ENCODE peak calls at places on chromosomes 4 and X, in four cellular contexts. One of them, this sample, is unnamed.

GRCh38 chrX:73850124-73851013 is 287.4 kb downstream of the CHIC1 start:
- DNase-seq in fibroblast of mammary gland: peak
- DNase-seq in GM12865: peak
- DNase-seq in lung: peak
- DNase-seq in this sample: peak

GRCh38 chrX:8803326-8803725 is 2.1 kb upstream of the FAM9A start:
- DNase-seq in fibroblast of mammary gland: no peak
- DNase-seq in GM12865: no peak
- DNase-seq in lung: no peak
- DNase-seq in this sample: no peak

GRCh38 chr4:28373601-28374000 is 1513.0 kb downstream of the STIM2 start:
- DNase-seq in fibroblast of mammary gland: peak
- DNase-seq in GM12865: no peak
- DNase-seq in lung: no peak
- DNase-seq in this sample: no peak

GRCh38 chrX:125422986-125423385 is 103.3 kb downstream of the TEX13C start:
- DNase-seq in fibroblast of mammary gland: no peak
- DNase-seq in GM12865: no peak
- DNase-seq in lung: no peak
- DNase-seq in this sample: no peak

GRCh38 chr4:33149658-33150057 is 2429.5 kb downstream of the PCDH7 start:
- DNase-seq in fibroblast of mammary gland: no peak
- DNase-seq in GM12865: no peak
- DNase-seq in lung: no peak
- DNase-seq in this sample: no peak

GRCh38 chr4:53586121-53586816 is 5.0 kb downstream of the LNX1 start:
- DNase-seq in fibroblast of mammary gland: peak
- DNase-seq in GM12865: no peak
- DNase-seq in lung: no peak
- DNase-seq in this sample: no peak

GRCh38 chrX:153635788-153636668 is 11.0 kb upstream of the DUSP9 start:
- DNase-seq in fibroblast of mammary gland: peak
- DNase-seq in GM12865: peak
- DNase-seq in lung: no peak
- DNase-seq in this sample: peak

GRCh38 chr4:7651461-7651921 is 216.8 kb upstream of the PSAPL1 start:
- DNase-seq in fibroblast of mammary gland: peak
- DNase-seq in GM12865: no peak
- DNase-seq in lung: no peak
- DNase-seq in this sample: no peak

GRCh38 chr4:10576236-10576635 is 108.3 kb downstream of the CLNK start:
- DNase-seq in fibroblast of mammary gland: no peak
- DNase-seq in GM12865: no peak
- DNase-seq in lung: no peak
- DNase-seq in this sample: no peak

GRCh38 chr4:20272411-20272872 is 20.7 kb downstream of the SLIT2 start:
- DNase-seq in fibroblast of mammary gland: peak
- DNase-seq in GM12865: no peak
- DNase-seq in lung: no peak
- DNase-seq in this sample: no peak

GRCh38 chr4:1588306-1588705 is 95.8 kb downstream of the FAM53A start:
- DNase-seq in fibroblast of mammary gland: no peak
- DNase-seq in GM12865: no peak
- DNase-seq in lung: no peak
- DNase-seq in this sample: no peak

GRCh38 chrX:275967-276587 is 5.1 kb upstream of the PLCXD1 start:
- DNase-seq in fibroblast of mammary gland: peak
- DNase-seq in GM12865: no peak
- DNase-seq in lung: peak
- DNase-seq in this sample: peak

GRCh38 chrX:72107320-72107719 is 24.4 kb downstream of the RTL5 start:
- DNase-seq in fibroblast of mammary gland: peak
- DNase-seq in GM12865: no peak
- DNase-seq in lung: no peak
- DNase-seq in this sample: no peak

GRCh38 chrX:14095702-14096101 is 66.0 kb upstream of the GEMIN8 start:
- DNase-seq in fibroblast of mammary gland: peak
- DNase-seq in GM12865: peak
- DNase-seq in lung: peak
- DNase-seq in this sample: peak

GRCh38 chr4:6724461-6725111 is 8.6 kb downstream of the BLOC1S4 start:
- DNase-seq in fibroblast of mammary gland: peak
- DNase-seq in GM12865: no peak
- DNase-seq in lung: no peak
- DNase-seq in this sample: no peak

GRCh38 chrX:150062292-150063137 is 124.2 kb upstream of the EOLA2 start:
- DNase-seq in fibroblast of mammary gland: peak
- DNase-seq in GM12865: no peak
- DNase-seq in lung: no peak
- DNase-seq in this sample: no peak

GRCh38 chr4:37675587-37676290 is 10.4 kb downstream of the RELL1 start:
- DNase-seq in fibroblast of mammary gland: no peak
- DNase-seq in GM12865: peak
- DNase-seq in lung: no peak
- DNase-seq in this sample: peak

GRCh38 chrX:74426071-74426470 is 4.8 kb downstream of the SLC16A2 start:
- DNase-seq in fibroblast of mammary gland: no peak
- DNase-seq in GM12865: no peak
- DNase-seq in lung: no peak
- DNase-seq in this sample: no peak

GRCh38 chr4:98510340-98510739 is 148.1 kb downstream of the TSPAN5 start:
- DNase-seq in fibroblast of mammary gland: no peak
- DNase-seq in GM12865: no peak
- DNase-seq in lung: no peak
- DNase-seq in this sample: no peak

GRCh38 chr4:158805628-158806471 is 37.0 kb downstream of the FNIP2 start:
- DNase-seq in fibroblast of mammary gland: peak
- DNase-seq in GM12865: no peak
- DNase-seq in lung: peak
- DNase-seq in this sample: no peak

GRCh38 chr4:136706942-136707341 is 825.4 kb downstream of the PCDH18 start:
- DNase-seq in fibroblast of mammary gland: no peak
- DNase-seq in GM12865: no peak
- DNase-seq in lung: no peak
- DNase-seq in this sample: no peak

GRCh38 chr4:8840006-8840793 is 31.4 kb downstream of the HMX1 start:
- DNase-seq in fibroblast of mammary gland: no peak
- DNase-seq in GM12865: no peak
- DNase-seq in lung: no peak
- DNase-seq in this sample: no peak

GRCh38 chr4:147814334-147814733 is 82.4 kb downstream of the ARHGAP10 start:
- DNase-seq in fibroblast of mammary gland: no peak
- DNase-seq in GM12865: no peak
- DNase-seq in lung: no peak
- DNase-seq in this sample: no peak

GRCh38 chr4:150209140-150209829 is 131.0 kb downstream of the DCLK2 start:
- DNase-seq in fibroblast of mammary gland: peak
- DNase-seq in GM12865: peak
- DNase-seq in lung: peak
- DNase-seq in this sample: peak
- TF ChIP-seq CTCF in fibroblast of mammary gland: peak
- TF ChIP-seq CTCF in GM12865: peak
- TF ChIP-seq CTCF in lung: peak
- TF ChIP-seq CTCF in this sample: peak

GRCh38 chrX:15107367-15107988 is 162.4 kb downstream of the ASB9 start:
- DNase-seq in fibroblast of mammary gland: no peak
- DNase-seq in GM12865: peak
- DNase-seq in lung: no peak
- DNase-seq in this sample: no peak
- TF ChIP-seq CTCF in fibroblast of mammary gland: no peak
- TF ChIP-seq CTCF in GM12865: no peak
- TF ChIP-seq CTCF in lung: no peak
- TF ChIP-seq CTCF in this sample: no peak

GRCh38 chr4:4330794-4331193 is 40.7 kb downstream of the ZBTB49 start:
- DNase-seq in fibroblast of mammary gland: no peak
- DNase-seq in GM12865: no peak
- DNase-seq in lung: no peak
- DNase-seq in this sample: no peak

GRCh38 chr4:4334798-4335520 is 44.9 kb downstream of the ZBTB49 start:
- DNase-seq in fibroblast of mammary gland: peak
- DNase-seq in GM12865: peak
- DNase-seq in lung: peak
- DNase-seq in this sample: peak

GRCh38 chr4:4332529-4332928 is 42.5 kb downstream of the ZBTB49 start:
- DNase-seq in fibroblast of mammary gland: no peak
- DNase-seq in GM12865: peak
- DNase-seq in lung: no peak
- DNase-seq in this sample: no peak

GRCh38 chr4:4329496-4329895 is 39.4 kb downstream of the ZBTB49 start:
- DNase-seq in fibroblast of mammary gland: no peak
- DNase-seq in GM12865: no peak
- DNase-seq in lung: no peak
- DNase-seq in this sample: no peak

GRCh38 chr4:4333265-4333706 is 43.2 kb downstream of the ZBTB49 start:
- DNase-seq in fibroblast of mammary gland: peak
- DNase-seq in GM12865: no peak
- DNase-seq in lung: peak
- DNase-seq in this sample: no peak
- TF ChIP-seq CTCF in fibroblast of mammary gland: no peak
- TF ChIP-seq CTCF in GM12865: no peak
- TF ChIP-seq CTCF in lung: no peak
- TF ChIP-seq CTCF in this sample: no peak

GRCh38 chrX:30513284-30513683 is 64.3 kb downstream of the TASL start:
- DNase-seq in fibroblast of mammary gland: peak
- DNase-seq in GM12865: peak
- DNase-seq in lung: no peak
- DNase-seq in this sample: peak
- TF ChIP-seq CTCF in fibroblast of mammary gland: peak
- TF ChIP-seq CTCF in GM12865: peak
- TF ChIP-seq CTCF in lung: no peak
- TF ChIP-seq CTCF in this sample: peak

GRCh38 chr4:153773236-153773690 is 13.4 kb upstream of the RNF175 start:
- DNase-seq in fibroblast of mammary gland: peak
- DNase-seq in GM12865: no peak
- DNase-seq in lung: no peak
- DNase-seq in this sample: no peak
- TF ChIP-seq CTCF in fibroblast of mammary gland: peak
- TF ChIP-seq CTCF in GM12865: no peak
- TF ChIP-seq CTCF in lung: no peak
- TF ChIP-seq CTCF in this sample: no peak

GRCh38 chrX:103310592-103311400 is at the start of gene BEX2:
- DNase-seq in fibroblast of mammary gland: peak
- DNase-seq in GM12865: peak
- DNase-seq in lung: peak
- DNase-seq in this sample: peak
- TF ChIP-seq CTCF in fibroblast of mammary gland: no peak
- TF ChIP-seq CTCF in GM12865: no peak
- TF ChIP-seq CTCF in lung: no peak
- TF ChIP-seq CTCF in this sample: no peak

DNA sequence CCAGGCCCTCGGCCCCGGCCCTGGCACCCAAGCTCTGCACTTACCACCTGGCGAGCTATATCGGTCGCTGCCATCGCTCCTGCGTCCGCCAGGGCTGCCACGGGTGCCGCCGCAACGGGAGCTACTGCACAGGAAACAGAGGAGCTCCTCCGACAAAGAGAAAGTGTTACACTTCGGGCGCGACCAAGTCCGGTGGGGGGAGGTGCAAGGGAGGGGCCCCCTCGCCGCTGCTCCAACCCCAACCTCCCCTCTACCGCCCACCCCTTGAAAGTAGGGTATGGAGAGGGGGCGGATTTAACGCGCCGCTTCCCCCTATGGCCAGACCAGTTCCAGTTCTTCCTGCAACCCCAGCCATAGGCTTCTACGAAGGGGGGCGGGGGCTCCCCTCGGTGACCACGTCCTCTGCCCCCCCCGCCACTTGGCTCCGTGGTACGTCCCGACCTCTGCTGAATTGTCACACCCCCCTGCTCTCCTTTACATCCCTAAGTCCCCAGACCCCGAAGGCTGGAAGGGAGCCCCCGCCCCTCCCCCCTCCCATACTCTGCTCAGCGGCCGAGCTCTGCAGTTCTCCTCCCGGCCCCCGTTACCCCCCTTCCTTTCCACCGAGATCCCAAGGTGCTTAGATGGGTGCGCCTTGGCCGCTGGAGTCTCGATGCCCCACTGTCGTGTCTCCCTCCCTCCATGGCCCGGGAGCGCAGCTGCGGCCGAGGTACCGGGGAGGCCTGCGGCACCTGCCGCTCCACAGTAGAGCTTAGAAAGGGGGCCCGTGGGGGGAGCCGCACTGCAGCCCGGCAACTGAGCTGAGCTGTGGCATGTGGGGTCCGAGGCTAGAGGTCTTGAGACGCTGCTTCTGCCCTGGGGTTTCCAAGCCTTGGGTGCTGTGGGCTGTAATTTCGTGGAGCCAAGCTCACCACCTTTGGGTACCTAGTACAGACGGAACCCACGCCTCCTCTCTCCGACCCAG is at the start of gene SEPTIN6:
- DNase-seq in fibroblast of mammary gland: peak
- DNase-seq in GM12865: peak
- DNase-seq in lung: peak
- DNase-seq in this sample: peak
- TF ChIP-seq CTCF in fibroblast of mammary gland: no peak
- TF ChIP-seq CTCF in GM12865: peak
- TF ChIP-seq CTCF in lung: no peak
- TF ChIP-seq CTCF in this sample: no peak

DNA sequence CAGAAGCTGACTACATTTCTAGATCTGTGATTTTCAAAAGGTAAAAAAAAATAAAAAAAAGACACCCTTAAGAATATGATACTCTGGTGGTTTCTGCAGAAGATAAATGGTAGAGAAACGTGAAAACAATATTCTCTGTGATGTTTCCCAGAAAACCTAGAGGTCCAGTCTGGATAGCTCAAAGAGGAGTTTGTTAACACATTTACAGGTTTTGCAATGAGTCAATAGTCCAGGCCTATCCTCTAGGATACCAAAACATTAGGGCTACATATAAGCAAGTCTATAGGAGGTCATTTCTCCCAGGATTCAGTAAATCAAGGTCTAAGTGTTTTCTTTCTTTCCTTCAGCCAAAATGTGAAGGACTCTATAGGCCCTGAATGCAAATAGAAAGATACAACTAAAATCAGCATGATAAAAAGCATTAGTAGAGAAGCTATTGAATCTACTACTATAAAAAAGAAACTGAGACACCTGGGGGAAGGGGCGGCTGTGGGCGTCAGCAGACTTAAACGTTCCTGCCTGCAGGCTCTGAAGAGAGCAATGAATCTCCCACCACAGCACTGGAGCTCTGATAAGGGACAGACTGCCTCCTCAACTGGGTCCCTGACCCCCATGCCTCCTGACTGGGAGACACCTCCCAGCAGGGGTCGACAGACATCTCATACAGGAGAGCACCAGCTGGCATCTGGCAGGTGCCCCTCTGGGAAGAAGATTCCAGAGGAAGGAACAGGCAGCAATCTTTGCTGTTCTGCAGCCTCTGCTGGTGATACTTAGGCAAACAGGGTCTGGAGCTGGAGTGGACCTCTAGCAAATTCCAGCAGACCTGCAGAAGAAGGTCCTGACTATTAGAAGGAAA is 33.7 kb upstream of the SPP1 start:
- DNase-seq in fibroblast of mammary gland: no peak
- DNase-seq in GM12865: no peak
- DNase-seq in lung: no peak
- DNase-seq in this sample: no peak
- TF ChIP-seq CTCF in fibroblast of mammary gland: no peak
- TF ChIP-seq CTCF in GM12865: no peak
- TF ChIP-seq CTCF in lung: no peak
- TF ChIP-seq CTCF in this sample: no peak

This sample was measured in GM13977.